ENCODE peak calls at places on chromosomes 16 and 17, in eight cellular contexts. One of them, this sample, is unnamed.

GRCh38 chr17:78558181-78558850 is 18.9 kb downstream of the DNAH17 start:
- DNase-seq in aorta: no peak
- DNase-seq in PC-3: no peak
- DNase-seq in uterus: no peak
- DNase-seq in left lung: no peak
- DNase-seq in thyroid gland: no peak
- DNase-seq in Panc1: peak; percentile 12
- DNase-seq in upper lobe of right lung: no peak
- DNase-seq in this sample: no peak

GRCh38 chr16:56419740-56420548 is 5.4 kb downstream of the AMFR start:
- DNase-seq in left lung: no peak
- DNase-seq in thyroid gland: no peak
- DNase-seq in Panc1: no peak
- DNase-seq in PC-3: no peak
- DNase-seq in uterus: no peak
- DNase-seq in upper lobe of right lung: no peak
- DNase-seq in aorta: no peak
- DNase-seq in this sample: no peak

GRCh38 chr17:17206913-17207368 is 808 bp upstream of the PLD6 start:
- DNase-seq in upper lobe of right lung: no peak
- DNase-seq in aorta: no peak
- DNase-seq in left lung: peak; percentile 52
- DNase-seq in PC-3: no peak
- DNase-seq in uterus: no peak
- DNase-seq in Panc1: no peak
- DNase-seq in thyroid gland: no peak
- DNase-seq in this sample: no peak

GRCh38 chr16:23796941-23797340 is 38.8 kb upstream of the PRKCB start:
- DNase-seq in thyroid gland: no peak
- DNase-seq in PC-3: no peak
- DNase-seq in Panc1: no peak
- DNase-seq in aorta: no peak
- DNase-seq in uterus: no peak
- DNase-seq in left lung: no peak
- DNase-seq in upper lobe of right lung: no peak
- DNase-seq in this sample: no peak

GRCh38 chr17:73227944-73228343 is 33.7 kb downstream of the CPSF4L start:
- DNase-seq in Panc1: no peak
- DNase-seq in thyroid gland: no peak
- DNase-seq in upper lobe of right lung: no peak
- DNase-seq in aorta: no peak
- DNase-seq in PC-3: no peak
- DNase-seq in left lung: no peak
- DNase-seq in uterus: no peak
- DNase-seq in this sample: no peak

GRCh38 chr16:83974475-83974874 is 6.4 kb downstream of the NECAB2 start:
- DNase-seq in aorta: peak; percentile 32
- DNase-seq in uterus: no peak
- DNase-seq in Panc1: no peak
- DNase-seq in thyroid gland: no peak
- DNase-seq in upper lobe of right lung: no peak
- DNase-seq in left lung: no peak
- DNase-seq in PC-3: no peak
- DNase-seq in this sample: no peak

GRCh38 chr17:4161179-4161559 is 18.2 kb downstream of the CYB5D2 start:
- DNase-seq in Panc1: peak; percentile 88
- DNase-seq in thyroid gland: peak; percentile 71
- DNase-seq in PC-3: peak; percentile 86
- DNase-seq in aorta: no peak
- DNase-seq in uterus: no peak
- DNase-seq in left lung: no peak
- DNase-seq in upper lobe of right lung: no peak
- DNase-seq in this sample: no peak

GRCh38 chr17:5557485-5557884 is 26.8 kb downstream of the NLRP1 start:
- DNase-seq in aorta: no peak
- DNase-seq in left lung: no peak
- DNase-seq in upper lobe of right lung: no peak
- DNase-seq in PC-3: peak; percentile 46
- DNase-seq in Panc1: no peak
- DNase-seq in thyroid gland: no peak
- DNase-seq in uterus: no peak
- DNase-seq in this sample: no peak

GRCh38 chr17:37787055-37787720 is 42.3 kb upstream of the HNF1B start:
- DNase-seq in PC-3: no peak
- DNase-seq in thyroid gland: no peak
- DNase-seq in aorta: no peak
- DNase-seq in Panc1: no peak
- DNase-seq in upper lobe of right lung: no peak
- DNase-seq in left lung: no peak
- DNase-seq in uterus: no peak
- DNase-seq in this sample: no peak

GRCh38 chr17:43740541-43740940 is 18.1 kb downstream of the SOST start:
- DNase-seq in left lung: no peak
- DNase-seq in Panc1: no peak
- DNase-seq in uterus: no peak
- DNase-seq in aorta: no peak
- DNase-seq in PC-3: peak; percentile 62
- DNase-seq in thyroid gland: no peak
- DNase-seq in upper lobe of right lung: no peak
- DNase-seq in this sample: no peak

GRCh38 chr16:61131447-61131846 is 904.8 kb downstream of the CDH8 start:
- DNase-seq in PC-3: no peak
- DNase-seq in aorta: no peak
- DNase-seq in uterus: no peak
- DNase-seq in Panc1: no peak
- DNase-seq in thyroid gland: no peak
- DNase-seq in left lung: no peak
- DNase-seq in upper lobe of right lung: no peak
- DNase-seq in this sample: no peak

GRCh38 chr16:29148867-29149272 is 164.0 kb downstream of the LAT start:
- DNase-seq in thyroid gland: no peak
- DNase-seq in aorta: peak; percentile 81
- DNase-seq in uterus: no peak
- DNase-seq in PC-3: no peak
- DNase-seq in Panc1: no peak
- DNase-seq in upper lobe of right lung: no peak
- DNase-seq in left lung: peak; percentile 87
- DNase-seq in this sample: peak; percentile 94

GRCh38 chr17:27319536-27320221 is 25.8 kb downstream of the WSB1 start:
- DNase-seq in uterus: peak; percentile 73
- DNase-seq in upper lobe of right lung: peak; percentile 81
- DNase-seq in PC-3: no peak
- DNase-seq in Panc1: no peak
- DNase-seq in left lung: no peak
- DNase-seq in thyroid gland: peak; percentile 91
- DNase-seq in aorta: peak; percentile 80
- DNase-seq in this sample: no peak

GRCh38 chr17:17757391-17757791 is 76.1 kb downstream of the RAI1 start:
- DNase-seq in Panc1: no peak
- DNase-seq in uterus: no peak
- DNase-seq in upper lobe of right lung: no peak
- DNase-seq in left lung: peak; percentile 75
- DNase-seq in aorta: no peak
- DNase-seq in thyroid gland: no peak
- DNase-seq in PC-3: no peak
- DNase-seq in this sample: peak; percentile 89

GRCh38 chr17:68296217-68297140 is 5.2 kb downstream of the ARSG start:
- DNase-seq in left lung: no peak
- DNase-seq in upper lobe of right lung: no peak
- DNase-seq in PC-3: no peak
- DNase-seq in uterus: no peak
- DNase-seq in Panc1: no peak
- DNase-seq in thyroid gland: peak; percentile 6
- DNase-seq in aorta: no peak
- DNase-seq in this sample: peak; percentile 80

GRCh38 chr17:14749269-14749668 is 448.4 kb downstream of the HS3ST3B1 start:
- DNase-seq in aorta: no peak
- DNase-seq in thyroid gland: no peak
- DNase-seq in uterus: no peak
- DNase-seq in PC-3: no peak
- DNase-seq in left lung: no peak
- DNase-seq in Panc1: no peak
- DNase-seq in upper lobe of right lung: no peak
- DNase-seq in this sample: no peak

GRCh38 chr17:68909066-68909465 is 46.1 kb downstream of the ABCA8 start:
- DNase-seq in left lung: no peak
- DNase-seq in Panc1: no peak
- DNase-seq in aorta: no peak
- DNase-seq in upper lobe of right lung: no peak
- DNase-seq in thyroid gland: peak; percentile 69
- DNase-seq in PC-3: peak; percentile 85
- DNase-seq in uterus: peak; percentile 48
- DNase-seq in this sample: no peak

GRCh38 chr16:29729116-29729521 is 16.7 kb downstream of the C16orf54 start:
- DNase-seq in upper lobe of right lung: peak; percentile 48
- DNase-seq in left lung: no peak
- DNase-seq in PC-3: peak; percentile 50
- DNase-seq in Panc1: peak; percentile 41
- DNase-seq in aorta: peak; percentile 11
- DNase-seq in uterus: no peak
- DNase-seq in thyroid gland: no peak
- DNase-seq in this sample: no peak

GRCh38 chr16:84053237-84053636 is 10.6 kb upstream of the SLC38A8 start:
- DNase-seq in PC-3: no peak
- DNase-seq in uterus: peak; percentile 0
- DNase-seq in upper lobe of right lung: peak; percentile 40
- DNase-seq in left lung: peak; percentile 32
- DNase-seq in thyroid gland: no peak
- DNase-seq in aorta: peak; percentile 41
- DNase-seq in Panc1: no peak
- DNase-seq in this sample: peak; percentile 51

GRCh38 chr17:48998557-48999440 is 1.6 kb downstream of the IGF2BP1 start:
- DNase-seq in upper lobe of right lung: no peak
- DNase-seq in aorta: no peak
- DNase-seq in Panc1: no peak
- DNase-seq in PC-3: no peak
- DNase-seq in left lung: no peak
- DNase-seq in thyroid gland: no peak
- DNase-seq in uterus: no peak
- DNase-seq in this sample: no peak

GRCh38 chr16:84042879-84043485 is 387 bp upstream of the SLC38A8 start:
- DNase-seq in PC-3: no peak
- DNase-seq in Panc1: no peak
- DNase-seq in aorta: peak; percentile 66
- DNase-seq in upper lobe of right lung: no peak
- DNase-seq in uterus: no peak
- DNase-seq in thyroid gland: peak; percentile 26
- DNase-seq in left lung: peak; percentile 76
- DNase-seq in this sample: peak; percentile 66

GRCh38 chr17:31535581-31535981 is 144.1 kb downstream of the RAB11FIP4 start:
- DNase-seq in Panc1: no peak
- DNase-seq in thyroid gland: no peak
- DNase-seq in aorta: no peak
- DNase-seq in PC-3: no peak
- DNase-seq in left lung: no peak
- DNase-seq in uterus: no peak
- DNase-seq in upper lobe of right lung: no peak
- DNase-seq in this sample: peak; percentile 88

GRCh38 chr17:78697122-78697845 is 84.8 kb downstream of the CYTH1 start:
- DNase-seq in uterus: no peak
- DNase-seq in PC-3: peak; percentile 35
- DNase-seq in upper lobe of right lung: no peak
- DNase-seq in Panc1: no peak
- DNase-seq in thyroid gland: no peak
- DNase-seq in left lung: no peak
- DNase-seq in aorta: no peak
- DNase-seq in this sample: no peak

GRCh38 chr17:18093616-18094408 is 6.1 kb downstream of the DRG2 start:
- DNase-seq in PC-3: peak; percentile 85
- DNase-seq in uterus: no peak
- DNase-seq in upper lobe of right lung: no peak
- DNase-seq in left lung: peak; percentile 58
- DNase-seq in aorta: no peak
- DNase-seq in Panc1: no peak
- DNase-seq in thyroid gland: peak; percentile 46
- DNase-seq in this sample: no peak

GRCh38 chr17:49214665-49215360 is 4.3 kb downstream of the ABI3 start:
- DNase-seq in upper lobe of right lung: peak; percentile 70
- DNase-seq in uterus: no peak
- DNase-seq in Panc1: no peak
- DNase-seq in left lung: no peak
- DNase-seq in thyroid gland: peak; percentile 75
- DNase-seq in PC-3: no peak
- DNase-seq in aorta: no peak
- DNase-seq in this sample: no peak

GRCh38 chr17:81652901-81653771 is 3.2 kb downstream of the PDE6G start:
- DNase-seq in upper lobe of right lung: no peak
- DNase-seq in PC-3: no peak
- DNase-seq in uterus: no peak
- DNase-seq in aorta: no peak
- DNase-seq in Panc1: no peak
- DNase-seq in left lung: peak; percentile 74
- DNase-seq in thyroid gland: no peak
- DNase-seq in this sample: no peak

GRCh38 chr16:84455031-84455430 is 49.4 kb downstream of the MEAK7 start:
- DNase-seq in thyroid gland: no peak
- DNase-seq in PC-3: no peak
- DNase-seq in Panc1: no peak
- DNase-seq in uterus: no peak
- DNase-seq in upper lobe of right lung: peak; percentile 37
- DNase-seq in left lung: no peak
- DNase-seq in aorta: peak; percentile 31
- DNase-seq in this sample: peak; percentile 19

GRCh38 chr17:40346061-40346767 is 18.3 kb downstream of the GJD3 start:
- DNase-seq in Panc1: no peak
- DNase-seq in PC-3: no peak
- DNase-seq in left lung: no peak
- DNase-seq in upper lobe of right lung: no peak
- DNase-seq in thyroid gland: no peak
- DNase-seq in aorta: no peak
- DNase-seq in uterus: no peak
- DNase-seq in this sample: no peak
- H3K4me3 ChIP-seq in Panc1: peak overlapping the region; percentile 75
- H3K4me3 ChIP-seq in PC-3: no peak overlapping the region
- H3K4me3 ChIP-seq in left lung: peak overlapping the region; percentile 87
- H3K4me3 ChIP-seq in upper lobe of right lung: peak overlapping the region; percentile 64
- H3K4me3 ChIP-seq in thyroid gland: peak overlapping the region; percentile 97
- H3K4me3 ChIP-seq in aorta: no peak overlapping the region
- H3K4me3 ChIP-seq in uterus: peak overlapping the region; percentile 59
- H3K4me3 ChIP-seq in this sample: peak overlapping the region; percentile 67

GRCh38 chr17:40124279-40125141 is 2.7 kb downstream of the MSL1 start:
- DNase-seq in left lung: no peak
- DNase-seq in aorta: no peak
- DNase-seq in Panc1: no peak
- DNase-seq in PC-3: peak; percentile 15
- DNase-seq in thyroid gland: no peak
- DNase-seq in upper lobe of right lung: no peak
- DNase-seq in uterus: no peak
- DNase-seq in this sample: no peak
- H3K27ac ChIP-seq in left lung: peak overlapping the region; percentile 95
- H3K27ac ChIP-seq in aorta: no peak overlapping the region
- H3K27ac ChIP-seq in Panc1: peak overlapping the region; percentile 91
- H3K27ac ChIP-seq in PC-3: no peak overlapping the region
- H3K27ac ChIP-seq in thyroid gland: peak overlapping the region; percentile 33
- H3K27ac ChIP-seq in upper lobe of right lung: peak overlapping the region; percentile 94
- H3K27ac ChIP-seq in uterus: peak overlapping the region; percentile 99
- H3K27ac ChIP-seq in this sample: peak overlapping the region; percentile 98

GRCh38 chr16:67645397-67646121 is 615 bp downstream of the CARMIL2 start:
- DNase-seq in uterus: no peak
- DNase-seq in thyroid gland: no peak
- DNase-seq in aorta: peak; percentile 69
- DNase-seq in left lung: no peak
- DNase-seq in PC-3: no peak
- DNase-seq in upper lobe of right lung: no peak
- DNase-seq in Panc1: no peak
- DNase-seq in this sample: peak; percentile 80
- H3K4me3 ChIP-seq in uterus: no peak overlapping the region
- H3K4me3 ChIP-seq in thyroid gland: no peak overlapping the region
- H3K4me3 ChIP-seq in aorta: no peak overlapping the region
- H3K4me3 ChIP-seq in left lung: no peak overlapping the region
- H3K4me3 ChIP-seq in PC-3: no peak overlapping the region
- H3K4me3 ChIP-seq in upper lobe of right lung: peak overlapping the region; percentile 42
- H3K4me3 ChIP-seq in Panc1: no peak overlapping the region
- H3K4me3 ChIP-seq in this sample: peak overlapping the region; percentile 49

GRCh38 chr17:42347606-42348005 is 40.6 kb downstream of the STAT3 start:
- DNase-seq in aorta: no peak
- DNase-seq in left lung: no peak
- DNase-seq in upper lobe of right lung: no peak
- DNase-seq in uterus: no peak
- DNase-seq in Panc1: no peak
- DNase-seq in thyroid gland: no peak
- DNase-seq in PC-3: no peak
- DNase-seq in this sample: no peak
- H3K27ac ChIP-seq in aorta: peak overlapping the region; percentile 62
- H3K27ac ChIP-seq in left lung: peak overlapping the region; percentile 62
- H3K27ac ChIP-seq in upper lobe of right lung: no peak overlapping the region
- H3K27ac ChIP-seq in uterus: peak overlapping the region; percentile 81
- H3K27ac ChIP-seq in Panc1: peak overlapping the region; percentile 53
- H3K27ac ChIP-seq in thyroid gland: no peak overlapping the region
- H3K27ac ChIP-seq in PC-3: no peak overlapping the region
- H3K27ac ChIP-seq in this sample: peak overlapping the region; percentile 31

This sample was measured in spleen.